ENCODE peak calls at places on chromosomes 7 and 10, in nine cellular contexts. W, P, O, S, N, K, V, Q and T are unnamed samples. For H3K36me3, the result is how much of the 10 kb centered on the place peaks cover.

GRCh38 chr7:92110857-92111256 is 23.4 kb downstream of the CYP51A1 start:
- DNase-seq in N (no peak), W (no peak), P (no peak), Q (no peak), V (no peak), K (no peak), O (no peak), S (no peak), T (no peak)

GRCh38 chr10:104032144-104032775 is 53.4 kb downstream of the COL17A1 start:
- DNase-seq in W (no peak), N (no peak), P (no peak), O (no peak), K (peak), S (no peak), Q (no peak), V (no peak), T (peak)

GRCh38 chr7:81161459-81162075 is 242.7 kb upstream of the SEMA3C start:
- DNase-seq in N (peak), W (no peak), K (peak), P (no peak), O (peak), S (no peak), Q (no peak), V (peak), T (no peak)

GRCh38 chr10:23065549-23065948 is 29.8 kb upstream of the MSRB2 start:
- DNase-seq in N (peak), O (no peak), W (peak), K (no peak), P (peak), S (peak), Q (peak), V (peak), T (no peak)

GRCh38 chr7:125727215-125727614 is 797.6 kb upstream of the POT1 start:
- DNase-seq in K (no peak), Q (no peak), S (no peak), P (no peak), V (no peak), W (no peak), N (no peak), O (no peak), T (no peak)

GRCh38 chr10:117532003-117532385 is 10.6 kb upstream of the EMX2 start:
- DNase-seq in Q (no peak), O (no peak), N (no peak), V (no peak), W (no peak), K (no peak), S (no peak), P (no peak), T (no peak)

GRCh38 chr10:100637785-100638184 is 102.0 kb downstream of the HIF1AN start:
- DNase-seq in S (no peak), K (peak), Q (no peak), V (no peak), N (peak), W (no peak), P (no peak), O (no peak), T (peak)

GRCh38 chr7:28529755-28530154 is 117.4 kb downstream of the CREB5 start:
- DNase-seq in V (no peak), K (peak), S (no peak), Q (no peak), O (no peak), P (no peak), N (no peak), W (no peak), T (no peak)

GRCh38 chr10:24916365-24916764 is 36.0 kb downstream of the PRTFDC1 start:
- DNase-seq in O (no peak), Q (no peak), N (no peak), K (no peak), P (no peak), V (no peak), S (no peak), W (no peak), T (no peak)

GRCh38 chr10:86376852-86377796 is 10.5 kb upstream of the GRID1 start:
- DNase-seq in Q (peak), N (peak), P (peak), O (peak), V (peak), W (peak), S (peak), K (peak), T (peak)

GRCh38 chr7:843230-843629 is 11.0 kb downstream of the SUN1 start:
- DNase-seq in W (no peak), Q (no peak), N (no peak), S (no peak), V (no peak), P (no peak), O (no peak), K (no peak), T (no peak)

GRCh38 chr7:130401531-130401930 is 21.2 kb downstream of the CPA1 start:
- DNase-seq in Q (no peak), W (no peak), V (no peak), O (no peak), P (no peak), N (peak), K (no peak), S (no peak), T (no peak)
- H3K36me3 ChIP-seq in Q (under half), W (under half), V (under half), O (under half), P (under half), N (under half), K (under half), S (under half), T (under half)

GRCh38 chr10:11147723-11148122 is 130.1 kb downstream of the CELF2 start:
- DNase-seq in N (no peak), O (no peak), V (no peak), S (no peak), W (peak), Q (no peak), K (no peak), P (no peak), T (no peak)
- H3K4me3 ChIP-seq in N (peak), O (no peak), V (no peak), S (no peak), W (no peak), Q (no peak), K (no peak), P (no peak), T (no peak)

GRCh38 chr10:6097063-6097462 is 8.2 kb downstream of the RBM17 start:
- DNase-seq in N (no peak), K (peak), O (no peak), Q (no peak), P (no peak), W (no peak), S (no peak), V (no peak), T (no peak)
- H3K36me3 ChIP-seq in N (under half), K (under half), O (under half), Q (under half), P (under half), W (half or more), S (half or more), V (under half), T (under half)

GRCh38 chr10:43394868-43395267 is 14.1 kb downstream of the HNRNPF start:
- DNase-seq in Q (no peak), K (no peak), W (no peak), N (no peak), S (no peak), O (no peak), P (no peak), V (no peak), T (no peak)
- H3K4me3 ChIP-seq in Q (no peak), K (no peak), W (peak), N (no peak), S (no peak), O (no peak), P (peak), V (peak), T (peak)

DNA sequence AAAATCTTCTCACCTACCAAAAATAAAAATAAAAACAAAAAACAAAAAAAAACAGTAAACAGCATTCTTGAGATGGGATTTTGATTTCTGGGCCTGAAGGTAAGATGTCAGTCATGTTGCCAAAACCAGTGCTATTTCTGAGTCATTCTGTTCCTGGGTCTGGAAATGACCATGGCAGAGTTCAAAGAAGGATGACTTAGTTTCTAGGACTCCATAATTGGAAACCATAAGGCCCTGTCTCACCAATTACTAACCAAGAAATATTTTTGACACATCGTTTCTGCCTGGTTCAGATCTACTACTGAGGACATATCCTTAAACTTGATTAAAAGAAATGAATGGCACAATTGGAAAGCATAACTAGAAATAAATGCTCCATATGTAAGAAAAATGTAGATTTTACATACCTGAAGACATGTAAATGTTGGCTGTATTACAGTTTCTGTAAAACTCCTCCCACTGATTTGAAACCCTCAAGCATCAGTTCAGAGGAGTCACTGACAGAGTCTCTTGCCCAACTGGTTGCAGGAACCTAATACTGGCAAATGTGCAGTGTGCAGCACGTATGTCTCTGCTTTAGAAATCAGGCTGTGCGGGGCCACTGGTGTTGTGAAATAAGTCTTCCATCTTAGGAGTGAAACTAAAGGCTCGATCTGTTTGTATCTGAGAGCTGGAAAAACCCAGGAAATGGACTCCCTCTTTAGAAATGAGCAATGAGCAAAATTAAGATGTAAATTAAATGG is 84.8 kb upstream of the EGR2 start:
- DNase-seq in V (no peak), O (no peak), P (no peak), N (no peak), S (no peak), Q (no peak), K (no peak), W (no peak), T (no peak)
- H3K36me3 ChIP-seq in V (under half), O (under half), P (under half), N (under half), S (under half), Q (under half), K (under half), W (under half), T (under half)

GRCh38 chr7:63900394-63901203 is 98.0 kb upstream of the ZNF722 start:
- DNase-seq in S (peak), Q (peak), O (no peak), N (peak), W (peak), K (no peak), P (peak), V (no peak), T (no peak)

GRCh38 chr7:63899691-63900393 is 98.8 kb upstream of the ZNF722 start:
- DNase-seq in W (peak), N (peak), K (no peak), O (no peak), V (no peak), P (peak), Q (peak), S (peak), T (no peak)
- H3K4me3 ChIP-seq in W (peak), N (no peak), K (no peak), O (no peak), V (peak), P (peak), Q (peak), S (peak), T (no peak)

DNA sequence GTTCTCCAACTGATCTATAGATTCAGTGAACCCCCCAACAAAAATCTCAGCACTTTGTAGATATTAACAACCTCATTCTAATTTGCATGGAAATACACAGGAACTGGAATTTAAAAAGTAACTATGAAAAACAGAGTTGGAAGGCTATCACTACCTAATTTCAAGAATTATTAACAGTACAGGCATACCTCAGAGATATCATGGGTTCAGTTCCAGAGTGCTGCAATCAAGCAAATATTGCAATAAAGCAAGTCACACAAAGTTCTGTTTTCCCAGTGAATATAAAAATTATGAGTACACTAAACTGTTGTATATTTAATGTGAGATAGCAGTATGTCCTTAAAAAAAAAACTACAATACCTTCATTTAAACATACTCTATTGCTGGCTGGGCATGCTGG is 78.5 kb downstream of the LARP4B start:
- DNase-seq in O (no peak), P (no peak), S (no peak), W (no peak), K (no peak), N (no peak), Q (no peak), V (no peak), T (no peak)
- H3K36me3 ChIP-seq in O (under half), P (under half), S (under half), W (under half), K (under half), N (under half), Q (under half), V (half or more), T (under half)

GRCh38 chr7:106346167-106346677 is 61.4 kb upstream of the NAMPT start:
- DNase-seq in O (no peak), K (no peak), W (no peak), Q (no peak), S (no peak), V (no peak), N (peak), P (no peak), T (no peak)
- H3K4me3 ChIP-seq in O (no peak), K (no peak), W (no peak), Q (no peak), S (no peak), V (no peak), N (no peak), P (no peak), T (no peak)